ENCODE peak calls at places on chromosomes 3 and 15, in four cellular contexts. S is tibial artery; L is heart left ventricle; H is CD8-positive, alpha-beta memory T cell. O is an unnamed sample.

GRCh38 chr3:105496343-105496742 is 129.6 kb downstream of the ALCAM start:
- DNase-seq in S (no peak), L (no peak), H (no peak), O (no peak)

GRCh38 chr3:138434875-138435772 is 708 bp downstream of the ESYT3 start:
- DNase-seq in S (no peak), L (no peak), H (no peak), O (peak; percentile 72)

GRCh38 chr3:71258526-71258925 is 325.0 kb downstream of the FOXP1 start:
- DNase-seq in S (no peak), L (no peak), H (no peak), O (no peak)

GRCh38 chr3:11331101-11331500 is 58.9 kb downstream of the ATG7 start:
- DNase-seq in S (no peak), L (no peak), H (no peak), O (no peak)

GRCh38 chr3:172228041-172228440 is 188.7 kb downstream of the FNDC3B start:
- DNase-seq in S (no peak), L (no peak), H (no peak), O (no peak)

GRCh38 chr3:10602769-10603768 is 97.7 kb upstream of the ATP2B2 start:
- DNase-seq in S (no peak), L (no peak), H (peak; percentile 20), O (no peak)

GRCh38 chr3:114878119-114878839 is 268.8 kb downstream of the ZBTB20 start:
- DNase-seq in S (no peak), L (no peak), H (no peak), O (no peak)

GRCh38 chr3:140727886-140728285 is 50.0 kb downstream of the TRIM42 start:
- DNase-seq in S (no peak), L (no peak), H (no peak), O (no peak)

GRCh38 chr15:80654299-80654698 is 40.8 kb upstream of the ABHD17C start:
- DNase-seq in S (no peak), L (no peak), H (no peak), O (no peak)

GRCh38 chr3:25385807-25386512 is 42.1 kb upstream of the RARB start:
- DNase-seq in S (no peak), L (no peak), H (no peak), O (no peak)

GRCh38 chr3:9402410-9403228 is 5.2 kb downstream of the SETD5 start:
- DNase-seq in S (no peak), L (no peak), H (no peak), O (no peak)

GRCh38 chr3:52606373-52607085 is 70.1 kb downstream of the UQCC5 start:
- DNase-seq in S (no peak), L (no peak), H (no peak), O (no peak)

GRCh38 chr3:124034016-124034808 is 42.3 kb upstream of the ROPN1 start:
- DNase-seq in S (no peak), L (peak; percentile 65), H (no peak), O (peak; percentile 61)

GRCh38 chr3:124032881-124033359 is 41.0 kb upstream of the ROPN1 start:
- DNase-seq in S (peak; percentile 76), L (peak; percentile 92), H (peak; percentile 24), O (peak; percentile 97)

GRCh38 chr3:124034809-124035152 is 42.9 kb upstream of the ROPN1 start:
- DNase-seq in S (no peak), L (no peak), H (no peak), O (no peak)

GRCh38 chr3:124032351-124032880 is 40.5 kb upstream of the ROPN1 start:
- DNase-seq in S (peak; percentile 42), L (no peak), H (no peak), O (peak; percentile 61)

GRCh38 chr3:124033360-124034015 is 41.6 kb upstream of the ROPN1 start:
- DNase-seq in S (no peak), L (peak; percentile 72), H (no peak), O (peak; percentile 81)
- H3K36me3 ChIP-seq in S (no peaks in the 10 kb centered on the region), L (no peaks in the 10 kb centered on the region), H (no peaks in the 10 kb centered on the region), O (no peaks in the 10 kb centered on the region)

GRCh38 chr3:110419571-110419970 is 652.0 kb upstream of the NECTIN3 start:
- DNase-seq in S (no peak), L (no peak), H (no peak), O (no peak)

GRCh38 chr3:110419096-110419495 is 652.5 kb upstream of the NECTIN3 start:
- DNase-seq in S (no peak), L (no peak), H (no peak), O (no peak)

GRCh38 chr3:110414851-110415250 is 656.8 kb upstream of the NECTIN3 start:
- DNase-seq in S (no peak), L (no peak), H (no peak), O (no peak)

GRCh38 chr3:110413291-110413690 is 658.3 kb upstream of the NECTIN3 start:
- DNase-seq in S (no peak), L (no peak), H (no peak), O (no peak)

GRCh38 chr3:110413807-110414748 is 657.5 kb upstream of the NECTIN3 start:
- DNase-seq in S (no peak), L (no peak), H (no peak), O (no peak)
- H3K4me1 ChIP-seq in S (no peaks in the 10 kb centered on the region), L (no peaks in the 10 kb centered on the region), H (no peaks in the 10 kb centered on the region), O (peaks cover 4% of the 10 kb centered on the region)

GRCh38 chr15:72456684-72457083 is 17.4 kb upstream of the ARIH1 start:
- DNase-seq in S (no peak), L (no peak), H (no peak), O (no peak)

GRCh38 chr15:72445426-72445825 is 28.7 kb upstream of the ARIH1 start:
- DNase-seq in S (no peak), L (no peak), H (no peak), O (no peak)

GRCh38 chr15:72451224-72451623 is 22.9 kb upstream of the ARIH1 start:
- DNase-seq in S (no peak), L (no peak), H (no peak), O (no peak)

GRCh38 chr15:72450805-72451204 is 23.3 kb upstream of the ARIH1 start:
- DNase-seq in S (no peak), L (no peak), H (no peak), O (no peak)
- H3K27ac ChIP-seq in S (no peak overlapping the region), L (no peak overlapping the region), H (no peak overlapping the region), O (no peak overlapping the region)

DNA sequence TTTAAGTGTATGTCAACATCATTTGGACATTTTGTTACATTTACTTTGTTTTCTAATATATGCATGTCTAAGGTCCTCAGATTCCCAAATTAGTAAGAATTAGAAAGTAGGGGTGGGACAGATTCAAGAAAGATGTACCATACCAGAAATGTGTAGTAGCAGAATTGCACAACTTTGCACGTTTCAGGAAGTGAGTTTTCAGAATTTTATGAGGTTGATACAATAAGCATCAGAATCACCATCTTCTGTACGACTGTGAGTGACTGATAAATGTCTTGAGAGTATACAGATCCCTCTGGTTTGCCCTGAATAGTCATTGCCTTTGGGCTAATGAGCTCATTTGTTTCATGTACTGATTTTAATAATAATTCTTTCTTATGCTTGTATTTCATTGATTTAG is 9.3 kb downstream of the ARIH2 start:
- DNase-seq in S (no peak), L (no peak), H (no peak), O (no peak)
- H3K36me3 ChIP-seq in S (peaks cover 49% of the 10 kb centered on the region), L (no peaks in the 10 kb centered on the region), H (peaks cover 23% of the 10 kb centered on the region), O (peaks cover 2% of the 10 kb centered on the region)

DNA sequence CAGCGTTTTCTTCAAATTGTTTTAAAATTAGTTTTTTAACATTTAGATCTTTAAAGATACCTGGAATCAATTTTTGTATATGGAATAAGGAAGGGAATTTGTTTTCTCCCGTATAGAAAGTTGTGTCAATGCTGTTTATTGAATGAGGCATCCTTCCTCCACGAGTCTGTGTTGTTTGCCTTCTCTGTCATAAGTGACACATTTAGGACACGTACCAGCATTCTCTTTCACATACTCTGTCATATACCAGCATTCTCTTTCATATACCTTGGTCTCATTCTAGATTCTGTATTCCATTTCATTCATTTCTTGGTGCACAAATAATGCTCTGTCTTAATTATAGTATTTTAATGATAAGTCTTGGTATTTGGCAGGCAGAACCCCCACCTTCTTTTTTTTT is 10.3 kb downstream of the ATP11B start:
- DNase-seq in S (no peak), L (no peak), H (no peak), O (no peak)
- H3K4me1 ChIP-seq in S (no peaks in the 10 kb centered on the region), L (peaks cover 30% of the 10 kb centered on the region), H (peaks cover 32% of the 10 kb centered on the region), O (no peaks in the 10 kb centered on the region)

GRCh38 chr3:184489457-184489856 is 72.1 kb upstream of the EPHB3 start:
- DNase-seq in S (no peak), L (no peak), H (no peak), O (no peak)

GRCh38 chr3:184488577-184488976 is 73.0 kb upstream of the EPHB3 start:
- DNase-seq in S (no peak), L (no peak), H (no peak), O (no peak)

GRCh38 chr3:184486614-184487013 is 75.0 kb upstream of the EPHB3 start:
- DNase-seq in S (no peak), L (no peak), H (no peak), O (no peak)

GRCh38 chr3:184491867-184492615 is 69.5 kb upstream of the EPHB3 start:
- DNase-seq in S (peak; percentile 57), L (peak; percentile 70), H (no peak), O (peak; percentile 80)

GRCh38 chr3:184491011-184491576 is 70.5 kb upstream of the EPHB3 start:
- DNase-seq in S (no peak), L (no peak), H (no peak), O (no peak)
- H3K27ac ChIP-seq in S (no peak overlapping the region), L (no peak overlapping the region), H (no peak overlapping the region), O (no peak overlapping the region)

GRCh38 chr15:28243901-28244300 is 78.1 kb downstream of the HERC2 start:
- DNase-seq in S (no peak), L (no peak), H (no peak), O (no peak)

GRCh38 chr15:28243399-28243798 is 78.6 kb downstream of the HERC2 start:
- DNase-seq in S (no peak), L (no peak), H (no peak), O (no peak)

DNA sequence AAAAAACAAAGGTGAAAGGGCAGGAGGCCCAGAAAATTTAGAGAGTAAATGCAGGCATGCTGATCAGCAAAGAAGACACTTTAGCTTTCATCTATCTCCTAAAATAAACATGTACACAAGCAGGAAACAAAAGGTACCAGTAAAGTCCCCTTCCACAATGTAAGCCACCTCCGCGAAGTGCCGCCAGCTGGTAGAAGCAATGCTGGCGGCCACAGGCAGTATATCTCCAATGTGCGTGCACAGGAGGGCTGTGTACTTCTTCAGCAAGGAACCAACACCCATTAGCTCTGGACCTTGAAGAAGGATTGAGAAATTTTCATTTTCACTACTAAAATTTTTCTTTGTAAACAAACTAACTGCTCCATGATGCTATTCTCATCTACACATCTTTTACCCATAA is 75.4 kb downstream of the HERC2 start:
- DNase-seq in S (no peak), L (no peak), H (no peak), O (no peak)
- H3K36me3 ChIP-seq in S (peaks cover 79% of the 10 kb centered on the region), L (no peaks in the 10 kb centered on the region), H (peaks cover 7% of the 10 kb centered on the region), O (peaks cover 16% of the 10 kb centered on the region)